ENCODE peak calls at places on chromosomes 11 and 22, in ten cellular contexts. H is transverse colon, D is tibial nerve, C is A549, J is right lobe of liver, A is IMR-90, I is GM12892, F is K562, R is body of pancreas, X is Peyer's patch. G is an unnamed sample.

GRCh38 chr11:12692238-12693074 is 18.2 kb downstream of the TEAD1 start:
- DNase-seq in D (peak), C (peak), H (peak), I (no peak), J (peak), X (peak), A (peak), R (peak), F (peak), G (peak)

GRCh38 chr22:25023879-25024278 is 71.4 kb downstream of the KIAA1671 start:
- DNase-seq in C (no peak), A (no peak), H (no peak), D (no peak), I (no peak), F (no peak), J (no peak), X (no peak), R (no peak), G (no peak)

GRCh38 chr11:109120341-109120740 is 301.6 kb upstream of the C11orf87 start:
- DNase-seq in F (no peak), I (no peak), X (no peak), J (no peak), C (no peak), A (no peak), D (no peak), H (no peak), R (no peak), G (no peak)

GRCh38 chr11:10454902-10455631 is at the start of gene AMPD3:
- DNase-seq in I (no peak), J (no peak), D (no peak), H (peak), A (peak), X (no peak), C (peak), R (no peak), F (peak), G (no peak)

GRCh38 chr11:91081440-91082088 is 858.7 kb upstream of the CHORDC1 start:
- DNase-seq in H (no peak), C (peak), F (no peak), I (no peak), R (no peak), X (no peak), A (peak), J (no peak), D (peak), G (no peak)

GRCh38 chr11:10727259-10727851 is 23.7 kb upstream of the CTR9 start:
- DNase-seq in C (no peak), I (no peak), A (peak), D (no peak), J (no peak), X (no peak), H (no peak), F (no peak), R (no peak), G (no peak)

GRCh38 chr22:43666511-43666910 is 145.6 kb downstream of the EFCAB6 start:
- DNase-seq in D (no peak), R (no peak), H (no peak), I (no peak), X (no peak), F (no peak), C (no peak), J (no peak), A (no peak), G (no peak)

GRCh38 chr11:4060182-4060923 is 34.2 kb upstream of the RRM1 start:
- DNase-seq in D (no peak), C (no peak), R (no peak), H (peak), X (no peak), A (no peak), J (no peak), I (no peak), F (no peak), G (no peak)

GRCh38 chr11:64466115-64466718 is 107.3 kb downstream of the RPS6KA4 start:
- DNase-seq in I (no peak), A (no peak), C (no peak), H (no peak), R (no peak), D (no peak), J (no peak), X (no peak), F (no peak), G (peak)

GRCh38 chr11:82794490-82794889 is 60.8 kb upstream of the FAM181B start:
- DNase-seq in F (no peak), H (no peak), I (no peak), J (no peak), C (no peak), D (no peak), A (no peak), X (no peak), R (no peak), G (no peak)

GRCh38 chr22:22909605-22910271 is 22.1 kb downstream of the IGLL5 start:
- DNase-seq in X (no peak), D (no peak), A (no peak), J (no peak), H (no peak), F (no peak), I (no peak), R (no peak), C (no peak), G (no peak)

GRCh38 chr11:118437046-118437735 is 899 bp downstream of the KMT2A start:
- DNase-seq in R (peak), D (no peak), J (peak), H (peak), C (peak), F (peak), I (peak), X (peak), A (peak), G (peak)

GRCh38 chr22:44842417-44842816 is 90.0 kb downstream of the ARHGAP8 start:
- DNase-seq in D (no peak), J (no peak), X (no peak), A (no peak), I (no peak), H (no peak), C (no peak), F (no peak), R (no peak), G (no peak)

GRCh38 chr11:72736452-72737069 is 15.6 kb downstream of the ARAP1 start:
- DNase-seq in H (no peak), R (no peak), F (peak), I (no peak), C (peak), D (no peak), X (peak), A (peak), J (peak), G (no peak)

GRCh38 chr11:58659404-58659803 is 36.9 kb downstream of the CNTF start:
- DNase-seq in R (peak), D (no peak), X (no peak), A (no peak), F (no peak), J (no peak), C (peak), I (no peak), H (peak), G (no peak)

GRCh38 chr11:63917685-63918523 is 940 bp upstream of the RCOR2 start:
- DNase-seq in J (no peak), X (peak), D (peak), C (peak), F (peak), H (peak), I (no peak), A (no peak), R (peak), G (no peak)

GRCh38 chr11:117229411-117229810 is 2.5 kb downstream of the PCSK7 start:
- DNase-seq in X (no peak), A (no peak), I (no peak), J (no peak), H (no peak), F (no peak), D (no peak), R (no peak), C (no peak), G (no peak)

GRCh38 chr22:42714768-42715430 is 5.8 kb downstream of the A4GALT start:
- DNase-seq in R (no peak), F (no peak), H (no peak), J (no peak), X (no peak), C (no peak), A (no peak), D (no peak), I (no peak), G (no peak)

GRCh38 chr11:62905286-62905685 is 15.9 kb downstream of the CHRM1 start:
- DNase-seq in F (no peak), R (no peak), J (no peak), H (no peak), I (no peak), D (no peak), A (no peak), X (no peak), C (no peak), G (no peak)

GRCh38 chr22:49373801-49374226 is 453.9 kb downstream of the BRD1 start:
- DNase-seq in H (no peak), I (no peak), X (peak), F (no peak), J (no peak), A (no peak), C (no peak), R (no peak), D (no peak), G (peak)

GRCh38 chr11:47672283-47672730 is 29.9 kb upstream of the MTCH2 start:
- DNase-seq in D (no peak), R (no peak), H (no peak), F (no peak), A (peak), I (no peak), J (no peak), C (peak), X (no peak), G (no peak)

GRCh38 chr22:37632174-37633081 is 7.0 kb upstream of the SH3BP1 start:
- DNase-seq in D (no peak), A (no peak), C (no peak), H (no peak), R (no peak), I (peak), X (no peak), F (peak), J (peak), G (no peak)

DNA sequence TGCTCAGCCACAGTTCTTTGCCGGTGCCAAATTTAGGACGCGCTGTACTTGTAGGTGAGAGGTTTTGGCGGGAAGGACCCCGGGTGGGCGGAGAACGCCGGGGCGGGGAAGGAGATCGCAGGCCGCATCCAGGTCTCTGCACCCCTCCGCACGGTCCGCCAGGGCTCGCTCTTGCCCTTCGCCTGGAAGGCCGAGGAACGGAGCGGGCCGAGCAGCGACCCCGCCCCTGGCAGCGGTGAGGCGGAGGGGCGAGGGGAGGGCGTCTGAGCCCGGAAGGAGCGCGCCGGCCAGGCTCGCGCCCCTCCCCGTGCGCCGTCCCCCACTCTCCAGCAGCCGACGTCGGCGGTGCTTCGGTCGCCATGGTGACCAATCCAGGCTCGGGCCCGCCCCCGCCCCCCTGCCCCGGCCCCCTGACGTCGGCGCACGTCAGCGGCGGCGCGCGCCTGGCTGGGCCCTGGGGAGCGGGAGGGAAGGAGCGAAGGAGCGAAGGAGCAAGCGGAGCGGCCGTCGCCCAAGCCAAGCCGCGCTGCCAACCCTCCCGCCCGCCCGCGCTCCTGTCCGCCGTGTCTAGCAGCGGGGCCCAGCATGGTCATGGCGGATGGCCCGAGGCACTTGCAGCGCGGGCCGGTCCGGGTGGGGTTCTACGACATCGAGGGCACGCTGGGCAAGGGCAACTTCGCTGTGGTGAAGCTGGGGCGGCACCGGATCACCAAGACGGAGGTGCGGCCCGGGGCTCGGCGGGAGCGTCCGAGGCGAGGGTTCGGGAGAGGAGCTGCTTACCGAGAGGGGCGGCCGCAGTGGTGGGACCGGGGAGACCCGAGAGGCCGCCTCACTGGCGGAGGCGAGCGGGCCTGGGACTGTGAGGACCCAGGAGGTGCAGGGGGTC is at the start of gene SIK2:
- DNase-seq in H (peak), D (peak), J (peak), F (peak), A (peak), I (peak), C (peak), X (peak), R (peak), G (peak)
- TF ChIP-seq POLR2A in H (peak), D (peak), J (peak), F (peak), A (peak), I (no peak), C (peak), X (no peak), R (peak), G (no peak)

GRCh38 chr11:66312549-66313320 is 4.1 kb downstream of the CD248 start:
- DNase-seq in R (peak), D (peak), A (peak), F (peak), X (peak), H (peak), I (peak), J (peak), C (peak), G (peak)
- TF ChIP-seq POLR2A in R (peak), D (peak), A (peak), F (no peak), X (no peak), H (peak), I (no peak), J (peak), C (peak), G (no peak)

GRCh38 chr11:576791-577610 is 731 bp downstream of the PHRF1 start:
- DNase-seq in D (no peak), C (no peak), A (no peak), X (no peak), I (no peak), J (peak), H (no peak), R (peak), F (no peak), G (no peak)

GRCh38 chr11:577611-577894 is 1.3 kb downstream of the PHRF1 start:
- DNase-seq in J (no peak), R (no peak), I (no peak), A (no peak), H (no peak), C (no peak), D (no peak), F (no peak), X (no peak), G (no peak)

GRCh38 chr11:575996-576756 is at the start of gene PHRF1:
- DNase-seq in A (peak), R (peak), F (peak), D (peak), J (peak), X (peak), C (peak), H (peak), I (peak), G (peak)

GRCh38 chr11:574632-575323 is 1.5 kb upstream of the PHRF1 start:
- DNase-seq in I (no peak), A (no peak), R (no peak), J (no peak), H (no peak), C (no peak), X (no peak), F (no peak), D (no peak), G (no peak)

DNA sequence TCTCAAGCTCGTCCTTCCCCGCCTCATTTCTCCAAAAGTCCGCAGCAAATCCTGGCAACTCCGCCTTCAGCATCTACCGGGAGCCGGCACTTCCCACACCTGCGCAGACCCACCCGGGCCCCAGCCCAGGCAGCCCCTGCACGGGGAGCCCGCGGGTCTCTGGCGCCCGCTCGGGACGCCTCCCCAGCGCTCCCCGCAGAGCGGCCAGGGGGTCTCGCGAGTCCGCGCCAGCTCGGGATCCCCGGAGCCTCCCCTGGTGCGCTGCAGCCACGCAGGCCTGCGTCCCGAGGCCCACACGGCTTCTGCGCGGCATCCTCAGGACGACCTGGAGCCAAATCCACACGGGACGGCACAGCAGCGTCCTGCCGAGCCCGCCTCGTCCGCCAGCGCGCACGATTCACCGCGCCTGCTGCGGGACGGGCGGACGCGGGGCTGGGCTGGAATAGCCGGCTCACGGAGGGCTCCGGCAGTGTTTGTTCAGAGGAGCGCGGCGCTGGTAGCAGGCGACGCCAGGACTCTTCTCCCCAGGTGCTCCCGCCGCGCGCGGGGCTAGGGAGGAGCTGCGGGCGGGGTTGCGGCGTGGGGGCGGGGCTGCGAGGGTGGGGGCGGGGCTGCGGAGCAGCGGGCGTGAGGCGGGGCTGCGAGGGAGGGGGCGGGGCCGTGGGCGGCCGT is 810 bp upstream of the PHRF1 start:
- DNase-seq in J (no peak), D (no peak), R (no peak), I (peak), H (no peak), A (no peak), X (no peak), F (no peak), C (no peak), G (no peak)
- TF ChIP-seq POLR2A in J (peak), D (peak), R (no peak), I (no peak), H (peak), A (no peak), X (no peak), F (no peak), C (peak), G (no peak)

DNA sequence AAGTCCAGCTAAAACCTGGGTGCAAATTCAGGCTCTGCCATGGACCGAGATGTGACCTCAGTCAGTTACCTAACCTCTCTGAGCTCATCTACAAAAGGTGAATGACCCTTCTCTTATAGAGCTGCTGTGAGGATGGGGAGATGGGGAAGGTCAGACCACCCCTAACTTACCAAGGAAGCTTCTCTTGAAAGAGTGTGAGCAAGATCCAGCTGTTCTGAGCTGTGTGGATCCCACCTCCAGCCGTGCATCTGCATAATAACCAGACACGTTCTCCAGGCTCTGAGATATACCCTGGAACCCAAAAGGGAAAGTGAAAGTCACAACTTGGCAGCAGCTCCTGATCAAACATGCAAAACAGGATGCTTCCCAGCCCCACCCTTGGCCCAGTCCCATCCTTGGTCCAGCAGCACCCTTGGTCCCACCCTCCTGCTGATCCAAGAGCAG is at the start of gene APOL3:
- DNase-seq in A (peak), D (peak), X (peak), F (no peak), C (no peak), J (peak), R (peak), H (peak), I (no peak), G (peak)
- TF ChIP-seq POLR2A in A (no peak), D (peak), X (peak), F (no peak), C (no peak), J (peak), R (peak), H (peak), I (peak), G (peak)

DNA sequence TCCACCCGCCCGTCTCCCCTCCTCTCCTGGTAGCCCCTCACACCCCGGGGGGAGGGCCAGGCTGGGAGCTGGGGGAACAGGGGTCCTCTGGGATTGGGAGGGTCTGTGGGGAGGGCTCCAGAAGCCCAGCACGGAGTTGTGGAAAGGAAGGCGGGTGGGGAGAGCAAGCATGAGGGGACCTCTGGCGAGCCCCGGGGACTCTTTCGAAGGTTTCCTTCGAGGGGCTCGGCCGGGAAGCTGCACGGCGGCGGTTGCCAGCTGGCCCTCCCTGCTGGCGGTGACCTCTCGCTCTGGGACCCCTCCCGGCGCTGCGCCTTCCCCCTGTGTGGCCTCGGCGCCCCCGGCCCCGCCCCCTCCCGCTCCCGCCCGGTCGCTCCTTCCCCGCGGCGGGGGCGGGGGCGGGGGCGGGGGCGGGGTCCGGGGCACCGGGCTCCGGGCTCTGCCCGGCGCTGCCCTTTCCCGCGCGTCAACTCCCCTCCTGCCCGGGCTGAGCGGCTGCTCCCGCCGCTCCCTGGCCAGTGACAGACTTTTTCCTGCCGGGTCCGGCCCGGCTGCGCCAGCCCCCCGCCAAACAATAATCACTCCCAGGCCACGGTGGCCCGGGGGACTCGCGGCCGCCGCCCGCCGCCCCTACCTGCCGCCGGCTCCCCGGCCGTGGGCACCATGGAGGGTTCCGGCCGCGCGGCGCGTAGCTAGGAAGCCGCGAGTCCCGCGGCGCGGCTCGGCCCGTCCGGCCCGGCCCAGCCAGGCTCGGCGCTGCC is 986 bp downstream of the CLCF1 start:
- DNase-seq in D (no peak), J (peak), C (no peak), X (no peak), A (no peak), I (no peak), F (peak), H (no peak), R (peak), G (no peak)
- TF ChIP-seq POLR2A in D (peak), J (peak), C (peak), X (no peak), A (no peak), I (no peak), F (no peak), H (peak), R (peak), G (peak)

DNA sequence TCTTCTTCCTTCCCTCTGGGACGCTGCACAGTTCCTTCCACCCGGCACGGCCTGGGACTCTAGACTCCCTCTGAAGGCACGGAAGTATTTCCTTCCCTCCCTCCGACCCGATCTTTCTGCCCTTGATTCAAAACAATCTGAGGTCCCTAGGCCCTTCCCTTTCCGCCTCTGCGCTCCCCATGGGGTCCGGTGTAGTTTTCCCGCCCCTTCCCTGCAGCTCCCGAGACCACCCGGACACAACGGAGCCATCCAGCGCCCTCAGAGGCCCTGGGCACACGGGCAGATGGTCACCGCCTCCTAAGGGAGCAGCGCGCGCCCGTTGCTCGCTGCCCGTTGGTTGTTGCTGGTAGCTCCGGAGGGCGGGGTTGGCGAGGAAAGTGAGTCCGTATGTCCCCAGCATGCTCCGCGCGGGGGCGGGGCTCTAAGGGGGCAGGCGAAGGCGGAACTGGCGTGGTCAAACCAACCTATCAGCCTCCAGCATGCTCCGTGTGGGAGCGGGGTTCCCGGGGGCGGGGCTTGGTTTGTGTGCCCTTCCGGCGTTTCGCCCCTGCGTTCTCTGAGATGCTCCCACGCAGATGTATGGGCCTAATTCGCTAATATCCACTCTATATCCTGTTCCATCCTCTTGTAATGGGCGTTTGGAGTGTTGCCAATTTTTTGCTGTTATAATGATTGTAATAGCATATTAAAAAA is 19.6 kb downstream of the MIF start:
- DNase-seq in X (peak), J (peak), F (peak), R (peak), C (no peak), I (peak), H (peak), D (peak), A (peak), G (peak)
- TF ChIP-seq POLR2A in X (peak), J (peak), F (peak), R (peak), C (no peak), I (peak), H (peak), D (peak), A (peak), G (no peak)

G was measured in suprapubic skin.